ENCODE peak calls at places on chromosomes 4 and X, in four cellular contexts. One of them, this sample, is unnamed.
A peak's percentile ranks its signal among the peaks of the same experiment; 100 is the strongest.

GRCh38 chrX:133454525-133455323 is 39.4 kb upstream of the GPC4 start:
- DNase-seq in esophagus squamous epithelium: no peak
- DNase-seq in heart right ventricle: no peak
- DNase-seq in A549: no peak
- DNase-seq in this sample: no peak

GRCh38 chr4:27189683-27190082 is 329.0 kb downstream of the STIM2 start:
- DNase-seq in esophagus squamous epithelium: no peak
- DNase-seq in heart right ventricle: no peak
- DNase-seq in A549: no peak
- DNase-seq in this sample: no peak

GRCh38 chrX:78595901-78596502 is 63.1 kb downstream of the RTL3 start:
- DNase-seq in esophagus squamous epithelium: no peak
- DNase-seq in heart right ventricle: no peak
- DNase-seq in A549: peak; percentile 2
- DNase-seq in this sample: no peak

GRCh38 chr4:37892641-37893040 is 1.8 kb downstream of the TBC1D1 start:
- DNase-seq in esophagus squamous epithelium: no peak
- DNase-seq in heart right ventricle: no peak
- DNase-seq in A549: no peak
- DNase-seq in this sample: no peak

GRCh38 chrX:86349115-86349514 is 200.9 kb downstream of the DACH2 start:
- DNase-seq in esophagus squamous epithelium: no peak
- DNase-seq in heart right ventricle: no peak
- DNase-seq in A549: no peak
- DNase-seq in this sample: no peak

GRCh38 chr4:137541181-137541580 is 8.9 kb upstream of the PCDH18 start:
- DNase-seq in esophagus squamous epithelium: no peak
- DNase-seq in heart right ventricle: no peak
- DNase-seq in A549: no peak
- DNase-seq in this sample: no peak

GRCh38 chr4:182242793-182243192 is 409 bp upstream of the TENM3 start:
- DNase-seq in esophagus squamous epithelium: no peak
- DNase-seq in heart right ventricle: no peak
- DNase-seq in A549: no peak
- DNase-seq in this sample: no peak

GRCh38 chr4:188127157-188127874 is 11.9 kb upstream of the TRIML1 start:
- DNase-seq in esophagus squamous epithelium: no peak
- DNase-seq in heart right ventricle: no peak
- DNase-seq in A549: peak; percentile 67
- DNase-seq in this sample: no peak

GRCh38 chr4:110014233-110014632 is 101.5 kb downstream of the EGF start:
- DNase-seq in esophagus squamous epithelium: no peak
- DNase-seq in heart right ventricle: no peak
- DNase-seq in A549: no peak
- DNase-seq in this sample: no peak

GRCh38 chrX:119240356-119240755 is 4.3 kb downstream of the PGRMC1 start:
- DNase-seq in esophagus squamous epithelium: no peak
- DNase-seq in heart right ventricle: no peak
- DNase-seq in A549: no peak
- DNase-seq in this sample: no peak

GRCh38 chr4:10640535-10641159 is 43.9 kb downstream of the CLNK start:
- DNase-seq in esophagus squamous epithelium: no peak
- DNase-seq in heart right ventricle: no peak
- DNase-seq in A549: no peak
- DNase-seq in this sample: no peak

GRCh38 chrX:23332101-23332887 is 2.4 kb upstream of the PTCHD1 start:
- DNase-seq in esophagus squamous epithelium: no peak
- DNase-seq in heart right ventricle: no peak
- DNase-seq in A549: no peak
- DNase-seq in this sample: no peak

GRCh38 chrX:55717521-55718497 is at the start of gene RRAGB:
- DNase-seq in esophagus squamous epithelium: peak; percentile 83
- DNase-seq in heart right ventricle: peak; percentile 93
- DNase-seq in A549: peak; percentile 96
- DNase-seq in this sample: peak; percentile 95

GRCh38 chr4:87985097-87985886 is 9.8 kb downstream of the SPP1 start:
- DNase-seq in esophagus squamous epithelium: no peak
- DNase-seq in heart right ventricle: peak; percentile 55
- DNase-seq in A549: peak; percentile 74
- DNase-seq in this sample: no peak

GRCh38 chr4:126441173-126441810 is 1126.5 kb downstream of the FAT4 start:
- DNase-seq in esophagus squamous epithelium: no peak
- DNase-seq in heart right ventricle: no peak
- DNase-seq in A549: no peak
- DNase-seq in this sample: no peak

GRCh38 chr4:183074288-183074990 is 24.6 kb upstream of the WWC2 start:
- DNase-seq in esophagus squamous epithelium: no peak
- DNase-seq in heart right ventricle: no peak
- DNase-seq in A549: peak; percentile 18
- DNase-seq in this sample: no peak

GRCh38 chrX:47661539-47661938 is 2.6 kb upstream of the UXT start:
- DNase-seq in esophagus squamous epithelium: no peak
- DNase-seq in heart right ventricle: no peak
- DNase-seq in A549: no peak
- DNase-seq in this sample: no peak

GRCh38 chr4:62018537-62018936 is 818.4 kb downstream of the ADGRL3 start:
- DNase-seq in esophagus squamous epithelium: no peak
- DNase-seq in heart right ventricle: no peak
- DNase-seq in A549: no peak
- DNase-seq in this sample: no peak

GRCh38 chr4:23887989-23888388 is 1.9 kb downstream of the PPARGC1A start:
- DNase-seq in esophagus squamous epithelium: no peak
- DNase-seq in heart right ventricle: no peak
- DNase-seq in A549: no peak
- DNase-seq in this sample: no peak

GRCh38 chr4:54818481-54818880 is 160.7 kb downstream of the KIT start:
- DNase-seq in esophagus squamous epithelium: no peak
- DNase-seq in heart right ventricle: no peak
- DNase-seq in A549: no peak
- DNase-seq in this sample: no peak

GRCh38 chr4:54233697-54234496 is 4.8 kb downstream of the PDGFRA start:
- DNase-seq in esophagus squamous epithelium: no peak
- DNase-seq in heart right ventricle: peak; percentile 73
- DNase-seq in A549: peak; percentile 72
- DNase-seq in this sample: peak; percentile 72

GRCh38 chr4:140858897-140859296 is 102.7 kb upstream of the TBC1D9 start:
- DNase-seq in esophagus squamous epithelium: no peak
- DNase-seq in heart right ventricle: no peak
- DNase-seq in A549: no peak
- DNase-seq in this sample: peak; percentile 24

GRCh38 chr4:141713185-141713584 is 76.8 kb downstream of the IL15 start:
- DNase-seq in esophagus squamous epithelium: no peak
- DNase-seq in heart right ventricle: no peak
- DNase-seq in A549: no peak
- DNase-seq in this sample: no peak

GRCh38 chr4:6532102-6532501 is 42.9 kb upstream of the MAN2B2 start:
- DNase-seq in esophagus squamous epithelium: no peak
- DNase-seq in heart right ventricle: no peak
- DNase-seq in A549: no peak
- DNase-seq in this sample: no peak

GRCh38 chrX:151754042-151754419 is 19.5 kb downstream of the CNGA2 start:
- DNase-seq in esophagus squamous epithelium: no peak
- DNase-seq in heart right ventricle: no peak
- DNase-seq in A549: peak; percentile 19
- DNase-seq in this sample: no peak

GRCh38 chr4:110540606-110541440 is 64.9 kb downstream of the ENPEP start:
- DNase-seq in esophagus squamous epithelium: no peak
- DNase-seq in heart right ventricle: no peak
- DNase-seq in A549: no peak
- DNase-seq in this sample: no peak

GRCh38 chr4:113117346-113117677 is 67.9 kb downstream of the ANK2 start:
- DNase-seq in esophagus squamous epithelium: no peak
- DNase-seq in heart right ventricle: no peak
- DNase-seq in A549: no peak
- DNase-seq in this sample: no peak

GRCh38 chr4:110959041-110959643 is 336.3 kb upstream of the PITX2 start:
- DNase-seq in esophagus squamous epithelium: no peak
- DNase-seq in heart right ventricle: no peak
- DNase-seq in A549: peak; percentile 1
- DNase-seq in this sample: no peak

GRCh38 chrX:122546269-122546668 is 637.8 kb upstream of the GRIA3 start:
- DNase-seq in esophagus squamous epithelium: no peak
- DNase-seq in heart right ventricle: no peak
- DNase-seq in A549: no peak
- DNase-seq in this sample: no peak

GRCh38 chrX:48306175-48306574 is 50.3 kb downstream of the SSX3 start:
- DNase-seq in esophagus squamous epithelium: no peak
- DNase-seq in heart right ventricle: no peak
- DNase-seq in A549: peak; percentile 1
- DNase-seq in this sample: no peak

GRCh38 chr4:113300384-113301011 is 251.0 kb downstream of the ANK2 start:
- DNase-seq in esophagus squamous epithelium: no peak
- DNase-seq in heart right ventricle: peak; percentile 33
- DNase-seq in A549: peak; percentile 47
- DNase-seq in this sample: no peak

GRCh38 chr4:151428346-151428745 is 19.4 kb downstream of the FHIP1A start:
- DNase-seq in esophagus squamous epithelium: no peak
- DNase-seq in heart right ventricle: no peak
- DNase-seq in A549: no peak
- DNase-seq in this sample: no peak
- H3K27ac ChIP-seq in esophagus squamous epithelium: no peak overlapping the region
- H3K27ac ChIP-seq in heart right ventricle: no peak overlapping the region
- H3K27ac ChIP-seq in A549: no peak overlapping the region
- H3K27ac ChIP-seq in this sample: no peak overlapping the region

GRCh38 chrX:33330798-33331197 is 119.4 kb upstream of the DMD start:
- DNase-seq in esophagus squamous epithelium: no peak
- DNase-seq in heart right ventricle: no peak
- DNase-seq in A549: no peak
- DNase-seq in this sample: no peak

GRCh38 chrX:33339219-33339618 is 127.9 kb upstream of the DMD start:
- DNase-seq in esophagus squamous epithelium: no peak
- DNase-seq in heart right ventricle: no peak
- DNase-seq in A549: no peak
- DNase-seq in this sample: no peak

GRCh38 chrX:33336783-33337182 is 125.4 kb upstream of the DMD start:
- DNase-seq in esophagus squamous epithelium: no peak
- DNase-seq in heart right ventricle: peak; percentile 8
- DNase-seq in A549: peak; percentile 6
- DNase-seq in this sample: peak; percentile 20
- TF ChIP-seq CTCF in esophagus squamous epithelium: peak; percentile 39
- TF ChIP-seq CTCF in heart right ventricle: no peak
- TF ChIP-seq CTCF in A549: no peak
- TF ChIP-seq CTCF in this sample: peak; percentile 30

DNA sequence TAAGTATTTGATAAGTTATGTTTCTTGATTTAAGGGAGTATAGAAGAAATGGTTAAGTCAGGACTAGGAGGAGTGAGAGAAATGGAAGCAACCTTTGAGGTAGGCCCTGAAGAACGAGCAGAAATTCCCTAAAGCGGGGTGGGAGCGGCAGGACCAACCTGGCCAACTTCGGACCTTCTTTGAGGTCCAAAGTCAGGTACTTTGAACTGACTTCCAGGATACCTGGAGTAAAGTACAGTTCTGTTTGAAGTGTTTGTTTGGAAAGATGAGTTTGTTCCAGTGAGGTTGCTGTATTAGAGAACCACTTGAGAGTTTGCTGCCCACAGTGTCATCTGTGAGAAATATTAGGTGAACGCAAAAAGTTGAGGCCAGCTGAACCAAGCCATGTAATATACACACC is 11.7 kb downstream of the RNF4 start:
- DNase-seq in esophagus squamous epithelium: no peak
- DNase-seq in heart right ventricle: no peak
- DNase-seq in A549: no peak
- DNase-seq in this sample: no peak
- H3K4me1 ChIP-seq in esophagus squamous epithelium: peaks cover 52% of the 10 kb centered on the region
- H3K4me1 ChIP-seq in heart right ventricle: peaks cover 33% of the 10 kb centered on the region
- H3K4me1 ChIP-seq in A549: peaks cover 7% of the 10 kb centered on the region
- H3K4me1 ChIP-seq in this sample: peaks cover 23% of the 10 kb centered on the region

GRCh38 chr4:186266699-186267467 is 894 bp downstream of the F11 start:
- DNase-seq in esophagus squamous epithelium: no peak
- DNase-seq in heart right ventricle: no peak
- DNase-seq in A549: no peak
- DNase-seq in this sample: no peak

GRCh38 chr4:186271279-186271678 is 5.3 kb downstream of the F11 start:
- DNase-seq in esophagus squamous epithelium: no peak
- DNase-seq in heart right ventricle: no peak
- DNase-seq in A549: no peak
- DNase-seq in this sample: no peak

GRCh38 chr4:186264660-186265059 is 1.3 kb upstream of the F11 start:
- DNase-seq in esophagus squamous epithelium: no peak
- DNase-seq in heart right ventricle: no peak
- DNase-seq in A549: no peak
- DNase-seq in this sample: no peak

GRCh38 chr4:186260504-186261448 is 5.2 kb upstream of the F11 start:
- DNase-seq in esophagus squamous epithelium: no peak
- DNase-seq in heart right ventricle: no peak
- DNase-seq in A549: no peak
- DNase-seq in this sample: no peak

GRCh38 chr4:186265683-186266648 is at the start of gene F11:
- DNase-seq in esophagus squamous epithelium: no peak
- DNase-seq in heart right ventricle: no peak
- DNase-seq in A549: no peak
- DNase-seq in this sample: no peak
- H3K27ac ChIP-seq in esophagus squamous epithelium: no peak within 1 kb of the TSS
- H3K27ac ChIP-seq in heart right ventricle: no peak within 1 kb of the TSS
- H3K27ac ChIP-seq in A549: no peak within 1 kb of the TSS
- H3K27ac ChIP-seq in this sample: no peak within 1 kb of the TSS

GRCh38 chr4:33193109-33193508 is 2472.9 kb downstream of the PCDH7 start:
- DNase-seq in esophagus squamous epithelium: no peak
- DNase-seq in heart right ventricle: no peak
- DNase-seq in A549: no peak
- DNase-seq in this sample: no peak
- TF ChIP-seq CTCF in esophagus squamous epithelium: no peak
- TF ChIP-seq CTCF in heart right ventricle: no peak
- TF ChIP-seq CTCF in A549: no peak
- TF ChIP-seq CTCF in this sample: no peak